ENCODE peak calls at places on chromosome 22, in six cellular contexts. N is SW480, L is GM04503, H is GM23248, I is AG04450, B is Caco-2. M is an unnamed sample.

GRCh38 chr22:24876700-24877099 is 69.8 kb downstream of the LHFPL7 start:
- DNase-seq in N (no peak), B (no peak), L (no peak), I (no peak), H (no peak), M (no peak)

GRCh38 chr22:48456449-48456848 is 1371.2 kb downstream of the BRD1 start:
- DNase-seq in I (no peak), B (no peak), N (no peak), H (peak; percentile 79), L (no peak), M (no peak)

GRCh38 chr22:42978453-42979103 is 36.4 kb downstream of the PACSIN2 start:
- DNase-seq in I (no peak), N (no peak), L (no peak), H (peak; percentile 93), B (no peak), M (no peak)

GRCh38 chr22:48507171-48507570 is 1320.5 kb downstream of the BRD1 start:
- DNase-seq in L (no peak), I (no peak), N (no peak), H (no peak), B (no peak), M (no peak)

GRCh38 chr22:25012743-25013142 is 60.2 kb downstream of the KIAA1671 start:
- DNase-seq in I (no peak), B (no peak), H (no peak), L (no peak), N (no peak), M (no peak)

GRCh38 chr22:27990879-27991278 is 71.8 kb upstream of the PITPNB start:
- DNase-seq in B (peak; percentile 44), N (peak; percentile 17), I (no peak), H (peak; percentile 68), L (no peak), M (no peak)

GRCh38 chr22:31495343-31495742 is 993 bp upstream of the SFI1 start:
- DNase-seq in B (no peak), L (no peak), H (no peak), I (no peak), N (no peak), M (no peak)

GRCh38 chr22:27309713-27310112 is 491.8 kb downstream of the MN1 start:
- DNase-seq in H (no peak), N (no peak), L (no peak), B (no peak), I (no peak), M (no peak)

GRCh38 chr22:22486132-22486899 is 22.2 kb downstream of the ZNF280B start:
- DNase-seq in I (no peak), N (no peak), L (no peak), H (no peak), B (no peak), M (no peak)

GRCh38 chr22:22576244-22576988 is 17.4 kb upstream of the PRAME start:
- DNase-seq in B (peak; percentile 71), I (no peak), L (no peak), H (peak; percentile 68), N (peak; percentile 39), M (no peak)

GRCh38 chr22:20092477-20092854 is 12.4 kb downstream of the DGCR8 start:
- DNase-seq in B (no peak), N (no peak), H (no peak), L (no peak), I (no peak), M (no peak)

GRCh38 chr22:33952776-33953175 is 32.5 kb upstream of the LARGE1 start:
- DNase-seq in H (no peak), I (no peak), N (no peak), L (no peak), B (no peak), M (no peak)

GRCh38 chr22:34067031-34067430 is 146.8 kb upstream of the LARGE1 start:
- DNase-seq in I (no peak), B (no peak), N (no peak), L (no peak), H (no peak), M (no peak)

GRCh38 chr22:32334640-32335365 is 22.9 kb upstream of the RFPL3 start:
- DNase-seq in I (no peak), L (no peak), N (no peak), B (no peak), H (no peak), M (no peak)

GRCh38 chr22:18005201-18005926 is 19.0 kb downstream of the MICAL3 start:
- DNase-seq in B (no peak), H (no peak), I (no peak), N (no peak), L (no peak), M (no peak)

GRCh38 chr22:20299736-20300136 is 20.1 kb downstream of the DGCR6L start:
- DNase-seq in H (peak; percentile 57), I (no peak), N (peak; percentile 56), L (no peak), B (no peak), M (no peak)

GRCh38 chr22:40635940-40636379 is 559 bp downstream of the MRTFA start:
- DNase-seq in H (peak; percentile 34), I (no peak), N (no peak), L (no peak), B (no peak), M (no peak)

GRCh38 chr22:47063606-47064005 is 301.2 kb downstream of the TBC1D22A start:
- DNase-seq in N (no peak), I (no peak), H (peak; percentile 10), L (no peak), B (no peak), M (no peak)

GRCh38 chr22:31248138-31248745 is 36.1 kb downstream of the LIMK2 start:
- DNase-seq in I (peak; percentile 80), B (peak; percentile 74), N (peak; percentile 81), L (peak; percentile 83), H (peak; percentile 86), M (peak; percentile 79)

GRCh38 chr22:20390394-20390907 is 3.5 kb upstream of the ZNF74 start:
- DNase-seq in I (no peak), H (no peak), N (no peak), L (no peak), B (no peak), M (no peak)

GRCh38 chr22:28917747-28918543 is 34.6 kb downstream of the ZNRF3 start:
- DNase-seq in H (no peak), I (no peak), B (peak; percentile 71), N (peak; percentile 98), L (no peak), M (peak; percentile 38)

GRCh38 chr22:29370556-29370955 is 17.8 kb downstream of the AP1B1 start:
- DNase-seq in N (no peak), H (no peak), B (peak; percentile 78), L (no peak), I (no peak), M (no peak)

GRCh38 chr22:23110190-23110921 is 31.4 kb downstream of the RSPH14 start:
- DNase-seq in H (no peak), N (no peak), I (no peak), L (no peak), B (no peak), M (no peak)

GRCh38 chr22:41511521-41511968 is 32.7 kb downstream of the POLR3H start:
- DNase-seq in I (no peak), L (no peak), N (no peak), B (no peak), H (no peak), M (no peak)

GRCh38 chr22:50299724-50300619 is 7.5 kb downstream of the PLXNB2 start:
- DNase-seq in N (peak; percentile 36), H (peak; percentile 43), I (no peak), L (no peak), B (peak; percentile 92), M (no peak)

GRCh38 chr22:41777749-41778395 is 22.6 kb upstream of the CCDC134 start:
- DNase-seq in I (no peak), B (no peak), L (no peak), H (peak; percentile 29), N (no peak), M (no peak)

GRCh38 chr22:19213496-19214473 is 35.2 kb upstream of the SLC25A1 start:
- DNase-seq in L (no peak), N (no peak), B (no peak), I (peak; percentile 51), H (no peak), M (no peak)

GRCh38 chr22:26904483-26904882 is 247.1 kb downstream of the MIAT start:
- DNase-seq in B (no peak), N (no peak), L (no peak), H (no peak), I (no peak), M (no peak)

GRCh38 chr22:39294571-39295468 is 24.6 kb downstream of the RPL3 start:
- DNase-seq in B (no peak), H (no peak), L (no peak), I (no peak), N (no peak), M (no peak)

GRCh38 chr22:49664371-49664881 is 163.2 kb downstream of the BRD1 start:
- DNase-seq in B (no peak), I (no peak), L (no peak), H (no peak), N (no peak), M (no peak)

GRCh38 chr22:49677495-49677889 is 150.2 kb downstream of the BRD1 start:
- DNase-seq in L (no peak), N (no peak), H (no peak), B (no peak), I (no peak), M (no peak)

GRCh38 chr22:33787645-33788456 is 132.4 kb downstream of the LARGE1 start:
- DNase-seq in L (no peak), B (no peak), I (no peak), N (no peak), H (no peak), M (no peak)

GRCh38 chr22:43666511-43666910 is 145.6 kb downstream of the EFCAB6 start:
- DNase-seq in B (no peak), I (no peak), N (no peak), L (no peak), H (no peak), M (no peak)

GRCh38 chr22:24102366-24103200 is 78.7 kb upstream of the SUSD2 start:
- DNase-seq in L (no peak), H (no peak), N (no peak), I (no peak), B (no peak), M (no peak)

GRCh38 chr22:16917144-16918003 is 90.6 kb downstream of the GAB4 start:
- DNase-seq in L (no peak), I (no peak), N (peak; percentile 49), H (peak; percentile 68), B (peak; percentile 77), M (no peak)

GRCh38 chr22:46477967-46478635 is 59.3 kb downstream of the CELSR1 start:
- DNase-seq in B (no peak), I (no peak), L (no peak), H (no peak), N (no peak), M (no peak)

GRCh38 chr22:36284171-36284571 is 31.2 kb downstream of the APOL1 start:
- DNase-seq in L (no peak), H (no peak), N (no peak), I (no peak), B (no peak), M (no peak)

GRCh38 chr22:36472689-36473088 is 8.8 kb downstream of the TXN2 start:
- DNase-seq in H (no peak), B (no peak), L (no peak), N (no peak), I (no peak), M (no peak)